ENCODE peak calls at places on chromosomes 7 and 10, in six cellular contexts. M is OCI-M1; N is GM23248; U is stimulated activated CD4-positive, alpha-beta T cell treated with anti-CD3 and anti-CD28 coated beads, Interleukin-1b, Interleukin-23, amount 100 ng/mL, for 1 hour; L is GM13976; T is NCI-H2029 treated with DMSO at 0.1 percent for 48 hours. D is an unnamed sample.

GRCh38 chr7:44380831-44381493 is 55.6 kb upstream of the CAMK2B start:
- DNase-seq in M (no peak), N (peak), U (no peak), L (peak), T (no peak), D (no peak)

GRCh38 chr7:80357530-80357929 is 154.3 kb downstream of the GNAT3 start:
- DNase-seq in M (no peak), N (peak), U (no peak), L (no peak), T (no peak), D (no peak)

GRCh38 chr7:29398011-29398410 is 165.6 kb upstream of the PRR15 start:
- DNase-seq in M (peak), N (no peak), U (no peak), L (no peak), T (no peak), D (no peak)

GRCh38 chr7:102883098-102883860 is 29.5 kb upstream of the LRRC17 start:
- DNase-seq in M (peak), N (peak), U (no peak), L (no peak), T (no peak), D (no peak)

GRCh38 chr7:7103343-7104313 is 78.7 kb upstream of the C1GALT1 start:
- DNase-seq in M (peak), N (peak), U (no peak), L (peak), T (peak), D (no peak)

GRCh38 chr7:66627151-66627681 is 1.5 kb upstream of the KCTD7 start:
- DNase-seq in M (peak), N (peak), U (no peak), L (peak), T (no peak), D (no peak)

GRCh38 chr7:113809591-113809990 is 109.2 kb downstream of the PPP1R3A start:
- DNase-seq in M (no peak), N (no peak), U (no peak), L (no peak), T (no peak), D (no peak)

GRCh38 chr10:43976292-43976691 is 327.6 kb upstream of the ZNF32 start:
- DNase-seq in M (no peak), N (peak), U (no peak), L (no peak), T (no peak), D (no peak)

GRCh38 chr10:10772411-10772810 is 245.3 kb upstream of the CELF2 start:
- DNase-seq in M (no peak), N (no peak), U (no peak), L (no peak), T (no peak), D (no peak)

GRCh38 chr7:30146127-30146612 is 11.4 kb downstream of the MTURN start:
- DNase-seq in M (peak), N (no peak), U (no peak), L (no peak), T (no peak), D (no peak)

GRCh38 chr10:79052311-79053080 is 16.3 kb upstream of the ZMIZ1 start:
- DNase-seq in M (peak), N (peak), U (no peak), L (no peak), T (no peak), D (no peak)

GRCh38 chr7:99831595-99831994 is 3.8 kb downstream of the CYP3A43 start:
- DNase-seq in M (peak), N (no peak), U (no peak), L (no peak), T (no peak), D (no peak)

GRCh38 chr7:25858200-25858561 is 293.8 kb upstream of the NFE2L3 start:
- DNase-seq in M (no peak), N (no peak), U (no peak), L (no peak), T (no peak), D (no peak)

GRCh38 chr7:100602889-100603696 is 930 bp downstream of the PCOLCE start:
- DNase-seq in M (no peak), N (peak), U (no peak), L (no peak), T (no peak), D (peak)

GRCh38 chr7:18607025-18607424 is 111.5 kb downstream of the HDAC9 start:
- DNase-seq in M (no peak), N (peak), U (no peak), L (no peak), T (no peak), D (no peak)

GRCh38 chr7:131040467-131040932 is 287.2 kb upstream of the MKLN1 start:
- DNase-seq in M (peak), N (peak), U (peak), L (peak), T (peak), D (no peak)

GRCh38 chr10:35637456-35637855 is 4.6 kb downstream of the FZD8 start:
- DNase-seq in M (no peak), N (no peak), U (no peak), L (no peak), T (no peak), D (no peak)

GRCh38 chr7:148588891-148589215 is 1.7 kb upstream of the C7orf33 start:
- DNase-seq in M (no peak), N (no peak), U (no peak), L (no peak), T (no peak), D (no peak)

GRCh38 chr10:77036993-77037734 is 600.4 kb downstream of the KCNMA1 start:
- DNase-seq in M (peak), N (peak), U (no peak), L (peak), T (no peak), D (no peak)

GRCh38 chr10:30028452-30029045 is 30.8 kb downstream of the JCAD start:
- DNase-seq in M (no peak), N (no peak), U (no peak), L (peak), T (no peak), D (no peak)

GRCh38 chr10:23556727-23557440 is 118.0 kb downstream of the OTUD1 start:
- DNase-seq in M (no peak), N (peak), U (no peak), L (no peak), T (no peak), D (no peak)

GRCh38 chr10:124037784-124038183 is 55.6 kb downstream of the CHST15 start:
- DNase-seq in M (no peak), N (no peak), U (no peak), L (no peak), T (no peak), D (no peak)

GRCh38 chr10:68560201-68560915 is at the start of gene TET1:
- DNase-seq in M (peak), N (peak), U (no peak), L (peak), T (peak), D (no peak)

GRCh38 chr7:151245360-151246160 is 2.9 kb downstream of the SMARCD3 start:
- DNase-seq in M (peak), N (peak), U (peak), L (peak), T (no peak), D (no peak)

GRCh38 chr10:115514895-115515294 is 421.7 kb downstream of the ATRNL1 start:
- DNase-seq in M (peak), N (no peak), U (no peak), L (no peak), T (no peak), D (no peak)

GRCh38 chr7:114818501-114818900 is 103.4 kb upstream of the MDFIC start:
- DNase-seq in M (no peak), N (peak), U (no peak), L (no peak), T (no peak), D (no peak)

GRCh38 chr7:101165075-101165957 is at the start of gene VGF:
- DNase-seq in M (peak), N (peak), U (peak), L (peak), T (peak), D (peak)

GRCh38 chr7:150461520-150461919 is 11.1 kb downstream of the GIMAP8 start:
- DNase-seq in M (no peak), N (no peak), U (no peak), L (no peak), T (no peak), D (no peak)

GRCh38 chr10:123790132-123790885 is 101.3 kb downstream of the CPXM2 start:
- DNase-seq in M (no peak), N (no peak), U (no peak), L (peak), T (no peak), D (peak)

GRCh38 chr10:104028146-104028545 is 57.5 kb downstream of the COL17A1 start:
- DNase-seq in M (peak), N (peak), U (no peak), L (no peak), T (no peak), D (no peak)

GRCh38 chr10:72834183-72834825 is 59.2 kb upstream of the OIT3 start:
- DNase-seq in M (peak), N (peak), U (no peak), L (peak), T (peak), D (no peak)

D was measured in ascending aorta.